ENCODE peak calls at places on chromosomes 5 and 9, in nine cellular contexts. C is Panc1; K is hepatocyte; Z is psoas muscle; Y is CD8-positive, alpha-beta T cell; H is pancreas; F is K562; N is tibial nerve; M is uterus. A is an unnamed sample. For H3K27me3, the result is how much of the 10 kb centered on the place peaks cover.

GRCh38 chr5:93610581-93611167 is 27.7 kb downstream of the NR2F1 start:
- DNase-seq in C (no peak), K (no peak), Z (no peak), Y (no peak), H (no peak), F (no peak), N (no peak), M (no peak), A (no peak)

GRCh38 chr5:36756848-36757247 is 119.7 kb upstream of the NIPBL start:
- DNase-seq in C (no peak), K (peak), Z (no peak), Y (no peak), H (no peak), F (no peak), N (no peak), M (no peak), A (no peak)

GRCh38 chr9:35660966-35661413 is 2.9 kb downstream of the CCDC107 start:
- DNase-seq in C (no peak), K (peak), Z (no peak), Y (no peak), H (peak), F (no peak), N (no peak), M (no peak), A (no peak)

GRCh38 chr5:125659316-125660071 is 763.7 kb upstream of the GRAMD2B start:
- DNase-seq in C (no peak), K (no peak), Z (no peak), Y (no peak), H (no peak), F (no peak), N (no peak), M (peak), A (no peak)

GRCh38 chr5:178439411-178440162 is 150.6 kb downstream of the COL23A1 start:
- DNase-seq in C (no peak), K (no peak), Z (no peak), Y (no peak), H (no peak), F (no peak), N (no peak), M (no peak), A (no peak)

GRCh38 chr9:34465468-34465867 is 6.9 kb downstream of the DNAI1 start:
- DNase-seq in C (no peak), K (no peak), Z (no peak), Y (no peak), H (no peak), F (no peak), N (no peak), M (no peak), A (no peak)

GRCh38 chr5:122707796-122708195 is 67.1 kb upstream of the SNX2 start:
- DNase-seq in C (no peak), K (no peak), Z (no peak), Y (no peak), H (no peak), F (no peak), N (no peak), M (no peak), A (no peak)

GRCh38 chr5:125399885-125400284 is 653.4 kb upstream of the ZNF608 start:
- DNase-seq in C (no peak), K (no peak), Z (no peak), Y (no peak), H (no peak), F (no peak), N (no peak), M (no peak), A (no peak)

GRCh38 chr9:97529363-97530076 is 28.1 kb downstream of the TMOD1 start:
- DNase-seq in C (no peak), K (no peak), Z (no peak), Y (no peak), H (no peak), F (no peak), N (no peak), M (no peak), A (no peak)

GRCh38 chr9:17004500-17004899 is 130.3 kb upstream of the CNTLN start:
- DNase-seq in C (no peak), K (no peak), Z (no peak), Y (no peak), H (no peak), F (no peak), N (no peak), M (no peak), A (no peak)

GRCh38 chr9:115400801-115401200 is 282.8 kb upstream of the TNC start:
- DNase-seq in C (no peak), K (no peak), Z (peak), Y (no peak), H (no peak), F (no peak), N (no peak), M (no peak), A (no peak)

GRCh38 chr9:13769641-13770040 is 490.1 kb upstream of the MPDZ start:
- DNase-seq in C (no peak), K (no peak), Z (no peak), Y (no peak), H (no peak), F (no peak), N (no peak), M (no peak), A (no peak)

GRCh38 chr9:109320338-109320733 is 523 bp downstream of the EPB41L4B start:
- DNase-seq in C (no peak), K (peak), Z (peak), Y (no peak), H (peak), F (peak), N (no peak), M (no peak), A (no peak)

DNA sequence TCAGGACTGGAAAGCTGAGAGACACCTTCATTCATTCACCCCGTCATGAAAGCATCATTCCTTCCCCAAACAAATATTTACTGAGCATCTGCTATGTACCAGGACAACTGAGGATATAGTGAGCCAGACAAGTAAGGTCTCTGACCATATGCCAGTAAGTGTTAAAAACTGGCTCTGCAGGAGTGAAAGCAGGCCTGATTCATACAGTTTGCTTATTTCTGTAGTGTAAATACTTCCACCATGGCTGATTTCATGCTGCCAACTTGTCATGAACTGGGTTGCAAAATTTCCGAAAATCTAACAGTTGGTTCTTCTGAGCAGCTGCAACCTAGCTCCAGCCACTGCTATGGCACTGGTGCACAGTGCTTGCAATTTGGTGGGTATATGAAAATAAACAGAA is 68.1 kb downstream of the YIPF5 start:
- DNase-seq in C (no peak), K (no peak), Z (no peak), Y (no peak), H (no peak), F (no peak), N (no peak), M (no peak), A (no peak)
- H3K27me3 ChIP-seq in C (under half), K (under half), Z (under half), Y (under half), H (under half), F (under half), N (under half), M (under half), A (under half)

DNA sequence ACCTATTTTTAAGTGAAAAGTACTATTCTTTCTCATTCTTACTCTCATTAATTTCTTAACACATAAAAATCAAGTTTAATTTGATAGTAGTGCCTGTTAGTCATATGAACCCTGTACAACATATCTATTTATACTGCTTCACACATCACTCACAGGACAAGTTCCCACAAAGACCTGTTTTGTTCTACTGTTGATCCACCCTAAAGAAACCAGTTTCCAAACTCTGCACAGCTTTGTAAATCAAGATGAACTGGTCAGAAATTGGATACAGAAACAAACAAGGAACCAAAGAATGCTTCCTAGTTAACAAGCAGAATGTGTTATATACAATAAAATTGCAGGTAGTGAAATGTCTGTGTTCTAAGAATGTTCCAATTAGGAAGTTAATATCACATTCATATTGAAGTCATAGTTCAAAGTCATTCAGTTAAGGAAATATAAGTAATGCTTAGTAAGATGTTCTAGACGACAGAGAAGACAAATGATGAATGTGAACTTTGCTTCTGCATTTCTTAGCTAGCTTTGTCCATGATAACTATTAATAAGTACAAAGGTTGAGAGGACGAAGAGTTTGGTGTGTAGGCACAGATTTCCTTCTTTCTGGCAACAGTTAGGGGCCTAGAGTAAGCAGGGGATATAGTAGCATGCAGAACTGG is 33.4 kb downstream of the C9orf85 start:
- DNase-seq in C (no peak), K (no peak), Z (no peak), Y (no peak), H (no peak), F (no peak), N (no peak), M (no peak), A (no peak)
- H3K27me3 ChIP-seq in C (under half), K (under half), Z (under half), Y (under half), H (under half), F (under half), N (under half), M (under half), A (under half)

GRCh38 chr5:6389946-6390530 is 11.7 kb upstream of the MED10 start:
- DNase-seq in C (no peak), K (no peak), Z (no peak), Y (no peak), H (no peak), F (no peak), N (no peak), M (no peak), A (no peak)

GRCh38 chr5:6386270-6386669 is 7.9 kb upstream of the MED10 start:
- DNase-seq in C (no peak), K (no peak), Z (no peak), Y (no peak), H (no peak), F (no peak), N (no peak), M (no peak), A (no peak)

GRCh38 chr5:6387970-6388369 is 9.6 kb upstream of the MED10 start:
- DNase-seq in C (no peak), K (no peak), Z (no peak), Y (no peak), H (no peak), F (no peak), N (no peak), M (no peak), A (no peak)

GRCh38 chr5:6391151-6391550 is 12.8 kb upstream of the MED10 start:
- DNase-seq in C (no peak), K (no peak), Z (no peak), Y (no peak), H (no peak), F (no peak), N (no peak), M (no peak), A (no peak)

GRCh38 chr5:6389397-6389796 is 11.1 kb upstream of the MED10 start:
- DNase-seq in C (no peak), K (no peak), Z (no peak), Y (no peak), H (no peak), F (no peak), N (no peak), M (no peak), A (no peak)
- H3K27me3 ChIP-seq in C (under half), K (under half), Z (under half), Y (under half), H (under half), F (under half), N (under half), M (under half), A (under half)

DNA sequence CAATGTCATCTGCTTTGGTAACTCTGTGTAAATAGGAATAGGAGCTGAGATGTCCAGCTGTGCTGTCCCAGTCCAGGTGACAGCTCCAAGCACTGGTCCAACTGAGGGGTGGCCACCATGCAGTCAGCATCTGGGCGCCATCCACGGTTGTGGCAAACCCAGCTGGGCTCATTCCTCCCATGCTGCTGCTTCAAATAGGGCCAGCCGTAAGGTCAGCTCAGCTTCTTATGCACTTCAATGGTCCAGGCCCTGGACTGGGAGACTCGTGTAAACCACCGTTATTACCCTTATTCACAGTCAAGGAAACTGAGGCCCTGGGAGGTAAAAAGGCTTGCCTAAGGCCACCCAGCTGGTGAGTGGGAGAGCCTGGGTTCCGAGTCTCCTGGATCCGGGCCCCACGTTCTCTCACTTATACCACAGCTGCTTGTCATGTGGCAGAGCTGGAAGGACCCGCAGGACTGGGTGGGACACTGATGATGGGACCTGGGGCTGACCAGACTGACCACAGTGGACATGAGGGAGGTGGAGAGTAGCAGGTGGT is 38.7 kb upstream of the ANGPTL2 start:
- DNase-seq in C (no peak), K (no peak), Z (no peak), Y (no peak), H (no peak), F (no peak), N (no peak), M (no peak), A (no peak)
- H3K27me3 ChIP-seq in C (under half), K (under half), Z (under half), Y (under half), H (under half), F (under half), N (under half), M (under half), A (under half)

GRCh38 chr5:514673-515072 is 9.6 kb downstream of the SLC9A3 start:
- DNase-seq in C (no peak), K (peak), Z (no peak), Y (no peak), H (no peak), F (no peak), N (no peak), M (no peak), A (no peak)

GRCh38 chr5:517535-518100 is 6.6 kb downstream of the SLC9A3 start:
- DNase-seq in C (no peak), K (no peak), Z (no peak), Y (no peak), H (no peak), F (no peak), N (no peak), M (no peak), A (no peak)

GRCh38 chr5:516980-517379 is 7.3 kb downstream of the SLC9A3 start:
- DNase-seq in C (no peak), K (no peak), Z (no peak), Y (no peak), H (no peak), F (no peak), N (no peak), M (no peak), A (no peak)

GRCh38 chr5:515273-515836 is 8.9 kb downstream of the SLC9A3 start:
- DNase-seq in C (no peak), K (no peak), Z (no peak), Y (no peak), H (no peak), F (no peak), N (no peak), M (no peak), A (no peak)

GRCh38 chr5:516338-516925 is 7.8 kb downstream of the SLC9A3 start:
- DNase-seq in C (no peak), K (no peak), Z (no peak), Y (no peak), H (no peak), F (no peak), N (no peak), M (no peak), A (no peak)
- H3K27me3 ChIP-seq in C (under half), K (under half), Z (under half), Y (under half), H (under half), F (half or more), N (under half), M (under half), A (under half)

GRCh38 chr5:135048930-135049329 is 14.9 kb upstream of the PITX1 start:
- DNase-seq in C (no peak), K (no peak), Z (no peak), Y (no peak), H (no peak), F (no peak), N (no peak), M (no peak), A (no peak)
- H3K27me3 ChIP-seq in C (under half), K (under half), Z (under half), Y (under half), H (under half), F (under half), N (under half), M (under half), A (under half)

GRCh38 chr9:123982535-123982934 is 29.0 kb upstream of the LHX2 start:
- DNase-seq in C (no peak), K (no peak), Z (no peak), Y (no peak), H (no peak), F (no peak), N (no peak), M (no peak), A (no peak)
- H3K27me3 ChIP-seq in C (under half), K (under half), Z (under half), Y (under half), H (under half), F (half or more), N (under half), M (under half), A (under half)

GRCh38 chr5:79454043-79454442 is 59.9 kb downstream of the HOMER1 start:
- DNase-seq in C (no peak), K (no peak), Z (no peak), Y (no peak), H (no peak), F (no peak), N (no peak), M (no peak), A (no peak)

GRCh38 chr5:79448336-79448735 is 65.6 kb downstream of the HOMER1 start:
- DNase-seq in C (no peak), K (no peak), Z (no peak), Y (no peak), H (no peak), F (no peak), N (no peak), M (no peak), A (no peak)
- H3K27me3 ChIP-seq in C (under half), K (under half), Z (under half), Y (under half), H (under half), F (under half), N (under half), M (under half), A (under half)

GRCh38 chr5:127993476-127993875 is 90.1 kb upstream of the SLC12A2 start:
- DNase-seq in C (peak), K (no peak), Z (no peak), Y (no peak), H (no peak), F (no peak), N (no peak), M (no peak), A (no peak)
- H3K27me3 ChIP-seq in C (under half), K (under half), Z (under half), Y (under half), H (under half), F (under half), N (under half), M (under half), A (under half)

GRCh38 chr9:136304456-136304855 is 562 bp upstream of the CCDC187 start:
- DNase-seq in C (no peak), K (no peak), Z (no peak), Y (no peak), H (peak), F (no peak), N (no peak), M (no peak), A (no peak)
- H3K27me3 ChIP-seq in C (under half), K (under half), Z (under half), Y (under half), H (under half), F (half or more), N (under half), M (under half), A (under half)